ENCODE peak calls at places on chromosomes 1 and 21, in five cellular contexts. V is stomach, B is HCT116, E is GM23338, T is K562. O is an unnamed sample.

GRCh38 chr1:110177775-110178174 is 27.5 kb downstream of the SLC6A17 start:
- DNase-seq in V (no peak), B (no peak), E (no peak), T (no peak), O (no peak)

GRCh38 chr1:93014156-93014555 is 52.9 kb upstream of the DIPK1A start:
- DNase-seq in V (no peak), B (no peak), E (no peak), T (no peak), O (no peak)

GRCh38 chr21:16194851-16195251 is 465.1 kb downstream of the USP25 start:
- DNase-seq in V (no peak), B (no peak), E (no peak), T (no peak), O (no peak)

GRCh38 chr1:226664413-226665101 is 74.5 kb downstream of the ITPKB start:
- DNase-seq in V (peak), B (no peak), E (no peak), T (no peak), O (no peak)

GRCh38 chr1:154791292-154792278 is 78.5 kb downstream of the KCNN3 start:
- DNase-seq in V (peak), B (peak), E (no peak), T (no peak), O (no peak)

GRCh38 chr1:168626326-168626725 is 49.9 kb downstream of the XCL1 start:
- DNase-seq in V (no peak), B (no peak), E (no peak), T (no peak), O (no peak)

GRCh38 chr1:155940993-155941844 is at the start of gene RXFP4:
- DNase-seq in V (peak), B (no peak), E (no peak), T (no peak), O (peak)

GRCh38 chr1:18191868-18192155 is 84.2 kb downstream of the IGSF21 start:
- DNase-seq in V (no peak), B (no peak), E (no peak), T (no peak), O (no peak)

GRCh38 chr1:54742262-54742661 is 22.1 kb downstream of the PARS2 start:
- DNase-seq in V (no peak), B (no peak), E (no peak), T (no peak), O (no peak)

GRCh38 chr1:28505406-28506187 is at the start of gene RCC1:
- DNase-seq in V (peak), B (peak), E (peak), T (peak), O (peak)
- TF ChIP-seq POLR2AphosphoS5 in V (peak), B (peak), E (peak), T (peak), O (peak)

DNA sequence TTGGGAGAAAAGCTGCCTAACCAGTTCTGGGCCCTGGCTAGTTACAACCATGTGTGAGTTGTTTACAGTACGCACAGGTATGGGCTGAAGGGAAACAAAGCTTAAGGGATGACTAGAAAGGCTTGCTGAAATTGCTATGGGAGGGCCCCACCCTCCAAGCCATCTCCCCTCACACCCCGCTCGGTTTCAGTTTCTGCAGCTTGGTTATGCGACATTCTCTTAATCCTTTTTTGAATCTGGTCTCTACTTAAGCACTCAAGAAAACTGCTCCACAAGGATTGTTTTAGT is 43.1 kb downstream of the PBX1 start:
- DNase-seq in V (peak), B (peak), E (peak), T (no peak), O (no peak)
- H3K4me3 ChIP-seq in V (peak), B (peak), E (peak), T (no peak), O (no peak)

DNA sequence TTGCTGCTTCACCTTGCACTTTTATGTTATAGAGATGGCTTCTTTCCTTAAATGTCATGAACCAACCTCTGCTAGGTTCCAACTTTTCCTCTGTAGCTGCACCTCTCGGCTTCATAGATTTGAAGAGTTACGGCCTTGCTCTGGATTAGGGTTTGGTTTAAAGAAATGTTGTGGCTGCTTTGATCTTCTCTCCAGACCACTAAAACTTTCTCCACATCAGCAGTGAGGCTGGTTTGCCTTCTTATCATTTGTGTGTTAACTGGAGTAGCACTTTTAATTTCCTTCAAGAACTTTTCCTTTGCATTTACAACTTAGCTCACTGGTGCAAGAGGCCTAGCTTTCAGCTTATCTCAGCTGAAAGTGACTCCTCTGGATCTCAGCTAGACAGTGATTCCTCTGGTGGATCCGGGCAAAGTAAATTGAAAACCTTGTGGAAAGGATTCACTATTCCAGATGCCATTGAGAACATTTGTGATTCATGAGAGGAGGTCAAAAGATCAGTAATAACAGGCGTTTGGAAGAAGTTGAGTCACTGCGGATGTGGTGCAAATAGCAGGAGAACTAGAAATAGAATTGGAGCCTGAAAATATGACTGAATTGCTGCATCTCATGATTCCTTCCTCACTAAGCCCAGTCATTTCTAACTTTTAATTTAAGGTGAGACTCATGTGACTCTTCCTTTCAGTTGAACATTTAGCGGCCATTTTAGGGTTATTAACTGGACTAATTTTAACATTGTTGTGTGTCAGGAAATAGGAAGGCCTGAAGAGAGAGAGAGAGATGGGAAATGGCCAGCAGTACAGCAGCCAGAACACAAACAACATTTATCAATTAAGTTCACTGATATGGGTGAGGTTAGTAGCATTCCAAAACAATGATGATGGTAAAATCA is 16.2 kb upstream of the RGS1 start:
- DNase-seq in V (no peak), B (peak), E (no peak), T (no peak), O (peak)
- TF ChIP-seq POLR2AphosphoS5 in V (peak), B (peak), E (no peak), T (no peak), O (no peak)

GRCh38 chr1:48876221-48876785 is 99.6 kb upstream of the BEND5 start:
- DNase-seq in V (no peak), B (no peak), E (no peak), T (no peak), O (no peak)

GRCh38 chr1:48873944-48874343 is 97.3 kb upstream of the BEND5 start:
- DNase-seq in V (no peak), B (no peak), E (peak), T (no peak), O (no peak)

GRCh38 chr1:48882020-48882419 is 105.3 kb upstream of the BEND5 start:
- DNase-seq in V (no peak), B (no peak), E (no peak), T (no peak), O (no peak)

GRCh38 chr1:48875736-48876135 is 99.0 kb upstream of the BEND5 start:
- DNase-seq in V (no peak), B (no peak), E (no peak), T (no peak), O (no peak)

GRCh38 chr1:48878191-48878940 is 101.7 kb upstream of the BEND5 start:
- DNase-seq in V (no peak), B (no peak), E (no peak), T (no peak), O (peak)
- H3K4me3 ChIP-seq in V (no peak), B (no peak), E (no peak), T (no peak), O (no peak)

GRCh38 chr1:116899529-116899928 is 10.2 kb upstream of the PTGFRN start:
- DNase-seq in V (no peak), B (no peak), E (no peak), T (no peak), O (no peak)

GRCh38 chr1:116900471-116901365 is 9.0 kb upstream of the PTGFRN start:
- DNase-seq in V (no peak), B (no peak), E (no peak), T (no peak), O (no peak)

GRCh38 chr1:116902027-116902426 is 7.7 kb upstream of the PTGFRN start:
- DNase-seq in V (no peak), B (no peak), E (no peak), T (no peak), O (no peak)

GRCh38 chr1:116904791-116905320 is 4.9 kb upstream of the PTGFRN start:
- DNase-seq in V (no peak), B (no peak), E (no peak), T (no peak), O (no peak)

GRCh38 chr1:116902718-116903390 is 6.9 kb upstream of the PTGFRN start:
- DNase-seq in V (no peak), B (no peak), E (no peak), T (no peak), O (no peak)
- TF ChIP-seq POLR2AphosphoS5 in V (no peak), B (no peak), E (no peak), T (no peak), O (no peak)

GRCh38 chr1:99851850-99852454 is 1.8 kb downstream of the AGL start:
- DNase-seq in V (no peak), B (no peak), E (no peak), T (no peak), O (no peak)
- H3K4me3 ChIP-seq in V (no peak), B (no peak), E (peak), T (no peak), O (no peak)

GRCh38 chr1:220879090-220879508 is at the start of gene HLX:
- DNase-seq in V (peak), B (peak), E (peak), T (peak), O (peak)

GRCh38 chr1:220879509-220880366 is 495 bp downstream of the HLX start:
- DNase-seq in V (peak), B (no peak), E (peak), T (peak), O (no peak)

GRCh38 chr1:220880367-220880680 is 1.1 kb downstream of the HLX start:
- DNase-seq in V (no peak), B (no peak), E (no peak), T (no peak), O (no peak)

GRCh38 chr1:220881918-220882891 is 3.0 kb downstream of the HLX start:
- DNase-seq in V (no peak), B (no peak), E (peak), T (no peak), O (no peak)

DNA sequence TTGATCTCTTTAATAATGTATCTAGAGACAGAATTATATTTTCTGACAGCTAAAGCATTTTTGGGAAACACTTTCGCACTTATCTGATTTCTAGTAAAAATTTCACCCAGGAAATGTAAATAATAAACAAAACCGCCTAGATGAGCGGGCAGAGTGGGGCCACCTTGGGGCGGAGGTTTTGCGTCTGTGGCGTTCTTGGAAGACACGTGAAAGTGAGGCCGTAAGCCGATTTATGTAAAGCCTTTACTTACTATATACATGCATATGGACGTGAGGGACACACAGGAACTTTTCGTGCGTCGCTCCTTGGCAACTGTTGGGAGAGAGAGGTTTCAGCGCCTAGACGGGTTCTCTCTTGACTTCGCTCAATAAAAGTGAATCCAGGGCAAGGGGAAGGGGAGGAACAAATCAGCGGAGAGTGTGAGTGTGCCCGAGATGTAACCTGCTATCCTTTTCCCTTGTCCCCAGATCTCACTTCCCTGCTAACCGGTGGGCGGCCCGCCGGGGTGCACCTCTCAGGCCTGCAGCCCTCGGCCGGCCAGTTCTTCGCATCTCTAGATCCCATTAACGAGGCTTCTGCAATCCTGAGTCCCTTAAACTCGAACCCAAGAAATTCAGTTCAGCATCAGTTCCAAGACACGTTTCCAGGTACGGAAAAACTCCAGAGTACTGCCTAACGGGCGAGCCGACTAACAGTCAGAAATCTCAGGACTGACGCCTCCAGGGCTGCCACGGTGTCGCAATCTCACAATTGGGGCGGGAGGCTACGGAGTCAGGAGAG is 1.7 kb downstream of the HLX start:
- DNase-seq in V (peak), B (no peak), E (peak), T (peak), O (no peak)
- TF ChIP-seq POLR2AphosphoS5 in V (peak), B (no peak), E (no peak), T (no peak), O (no peak)